ENCODE peak calls at places on chromosomes 1 and 21, in four cellular contexts. E, D, K and G are unnamed samples.

GRCh38 chr1:81967957-81968356 is 167.2 kb downstream of the ADGRL2 start:
- DNase-seq in D (no peak), K (no peak), E (no peak), G (no peak)

GRCh38 chr1:92994105-92994712 is 32.9 kb upstream of the DIPK1A start:
- DNase-seq in D (peak; percentile 91), E (no peak), K (peak; percentile 78), G (no peak)

GRCh38 chr1:224512600-224513151 is 78.1 kb upstream of the WDR26 start:
- DNase-seq in E (no peak), K (no peak), D (no peak), G (no peak)

GRCh38 chr21:45886610-45887026 is 95.0 kb upstream of the COL6A1 start:
- DNase-seq in K (no peak), E (no peak), D (no peak), G (no peak)

GRCh38 chr1:55724551-55725325 is 509.6 kb upstream of the USP24 start:
- DNase-seq in K (no peak), E (no peak), D (no peak), G (no peak)

GRCh38 chr1:45894921-45895320 is 91.5 kb downstream of the MAST2 start:
- DNase-seq in K (no peak), E (no peak), D (no peak), G (no peak)

GRCh38 chr1:17232759-17233661 is 15.9 kb upstream of the PADI3 start:
- DNase-seq in E (no peak), D (no peak), K (no peak), G (no peak)

GRCh38 chr1:244435562-244436205 is 16.0 kb downstream of the ADSS2 start:
- DNase-seq in E (no peak), K (no peak), D (no peak), G (no peak)

GRCh38 chr1:33577663-33578062 is 105.2 kb downstream of the ZSCAN20 start:
- DNase-seq in E (no peak), D (no peak), K (peak; percentile 50), G (no peak)

GRCh38 chr1:229431270-229432115 is 2.4 kb downstream of the ACTA1 start:
- DNase-seq in D (no peak), E (no peak), K (no peak), G (no peak)

GRCh38 chr1:34684246-34684645 is 70.6 kb upstream of the GJB5 start:
- DNase-seq in E (no peak), D (no peak), K (no peak), G (no peak)

GRCh38 chr1:159999204-159999603 is 32.6 kb downstream of the PIGM start:
- DNase-seq in E (no peak), D (no peak), K (no peak), G (no peak)

GRCh38 chr21:32132911-32133310 is 145.9 kb downstream of the MIS18A start:
- DNase-seq in E (no peak), D (no peak), K (no peak), G (no peak)

GRCh38 chr1:113391643-113392271 is 1.4 kb downstream of the MAGI3 start:
- DNase-seq in D (no peak), E (no peak), K (peak; percentile 34), G (no peak)

GRCh38 chr21:34983680-34984086 is 65.4 kb downstream of the RUNX1 start:
- DNase-seq in D (no peak), K (no peak), E (no peak), G (no peak)
- H3K4me3 ChIP-seq in D (no peak overlapping the region), K (no peak overlapping the region), E (no peak overlapping the region), G (no peak overlapping the region)

GRCh38 chr1:156706647-156707008 is 1.2 kb upstream of the CRABP2 start:
- DNase-seq in K (peak; percentile 39), E (peak; percentile 69), D (peak; percentile 63), G (peak; percentile 69)
- H3K4me1 ChIP-seq in K (peaks cover 41% of the 10 kb centered on the region), E (peaks cover 22% of the 10 kb centered on the region), D (peaks cover 87% of the 10 kb centered on the region), G (peaks cover 24% of the 10 kb centered on the region)

DNA sequence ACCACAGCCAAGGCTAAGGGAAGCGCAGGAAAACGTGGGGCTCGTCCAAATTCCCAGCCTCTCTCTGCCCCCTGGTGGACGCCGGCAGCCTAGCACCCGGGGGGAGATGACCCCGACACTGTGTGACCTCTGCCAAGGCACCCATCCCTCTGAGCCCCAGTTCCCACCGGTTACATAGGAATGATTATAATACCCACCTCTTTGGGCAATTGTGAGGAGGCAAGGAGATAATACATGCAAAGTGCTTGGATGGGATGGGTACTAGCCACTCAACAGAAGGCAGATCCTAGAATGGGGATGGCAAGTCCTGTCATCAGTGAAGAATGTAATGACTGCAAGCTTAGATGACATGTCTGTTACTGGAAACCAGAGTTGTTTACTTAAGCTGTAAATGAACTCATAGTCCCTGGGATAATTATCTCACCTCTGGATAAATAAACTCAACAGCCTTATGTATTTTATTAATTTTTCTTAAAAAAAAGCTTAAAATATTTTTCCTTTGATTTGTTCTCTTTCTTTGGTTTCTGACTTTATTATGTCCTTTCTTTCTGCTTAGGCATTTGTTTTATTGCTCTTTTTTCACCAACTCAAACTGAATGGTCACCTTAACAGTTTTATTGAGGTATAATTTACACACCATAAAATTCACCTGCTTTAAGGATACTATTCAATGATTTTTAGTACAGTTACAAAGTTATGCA is 11.3 kb upstream of the BMP8B start:
- DNase-seq in K (peak; percentile 80), E (peak; percentile 63), D (peak; percentile 73), G (peak; percentile 66)
- H3K4me3 ChIP-seq in K (no peak overlapping the region), E (peak overlapping the region; percentile 0), D (no peak overlapping the region), G (no peak overlapping the region)

GRCh38 chr1:235401251-235401650 is 34.0 kb downstream of the TBCE start:
- DNase-seq in K (no peak), D (no peak), E (no peak), G (no peak)
- H3K4me1 ChIP-seq in K (no peaks in the 10 kb centered on the region), D (no peaks in the 10 kb centered on the region), E (no peaks in the 10 kb centered on the region), G (no peaks in the 10 kb centered on the region)

GRCh38 chr21:17931080-17931479 is 111.9 kb upstream of the C21orf91 start:
- DNase-seq in K (no peak), D (no peak), E (no peak), G (no peak)
- H3K4me3 ChIP-seq in K (no peak overlapping the region), D (no peak overlapping the region), E (no peak overlapping the region), G (no peak overlapping the region)

DNA sequence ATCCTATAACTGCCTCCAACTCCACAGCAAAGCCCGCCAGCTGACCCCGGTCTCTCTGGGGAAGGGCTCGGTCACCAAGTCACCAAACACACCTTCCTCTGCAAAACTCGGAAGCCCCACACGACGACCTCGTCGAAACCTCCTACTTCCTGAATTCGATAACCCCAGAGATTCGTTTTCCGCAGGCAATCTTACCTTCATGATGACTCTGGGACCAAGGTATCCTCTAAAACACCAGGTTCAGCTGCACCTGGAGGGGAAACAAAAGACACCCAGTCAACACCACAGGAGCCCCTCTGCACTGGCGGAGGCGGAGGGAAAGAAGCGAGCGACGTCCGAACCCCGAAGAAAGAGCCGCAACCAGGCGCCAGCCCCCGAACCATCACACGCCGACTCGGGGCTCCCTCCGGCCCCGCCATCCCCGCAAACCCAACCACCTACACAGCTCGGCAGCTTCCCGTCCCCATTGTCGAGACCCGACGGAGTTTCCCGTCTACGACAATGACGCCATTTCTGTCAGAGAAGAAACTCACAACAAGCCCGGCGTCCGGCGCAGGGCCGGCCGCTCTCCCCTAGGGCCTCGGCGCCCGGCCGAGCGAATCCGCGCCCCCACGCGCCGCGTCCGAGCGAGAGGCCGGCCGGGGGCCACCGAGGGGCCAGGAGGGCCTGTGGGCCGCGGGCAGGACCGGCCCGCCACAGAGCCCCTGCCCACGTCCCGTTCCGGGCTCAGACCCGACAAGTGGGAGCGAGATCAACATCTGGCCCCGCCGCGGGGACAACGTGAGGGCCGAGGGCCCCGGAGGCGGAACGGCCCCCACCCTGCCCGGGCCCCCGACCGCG is 1.0 kb downstream of the ARID4B start:
- DNase-seq in K (peak; percentile 44), D (peak; percentile 23), E (peak; percentile 40), G (peak; percentile 33)
- H3K4me1 ChIP-seq in K (peaks cover 63% of the 10 kb centered on the region), D (peaks cover 75% of the 10 kb centered on the region), E (peaks cover 48% of the 10 kb centered on the region), G (no peaks in the 10 kb centered on the region)

GRCh38 chr1:41496080-41497055 is 11.9 kb upstream of the EDN2 start:
- DNase-seq in D (peak; percentile 76), K (peak; percentile 86), E (peak; percentile 94), G (peak; percentile 90)
- H3K4me3 ChIP-seq in D (peak overlapping the region; percentile 45), K (no peak overlapping the region), E (peak overlapping the region; percentile 55), G (peak overlapping the region; percentile 45)